ENCODE peak calls at places on chromosomes 2 and 18, in eight cellular contexts. S is bronchial epithelial cell; R is hepatocyte; D is thoracic aorta; Y is PC-3; F is fibroblast of lung; T is GM12878; K is CD4-positive, alpha-beta T cell. Q is an unnamed sample.
A peak's percentile ranks its signal among the peaks of the same experiment; 100 is the strongest.

GRCh38 chr2:48043746-48044145 is 137.4 kb upstream of the FBXO11 start:
- DNase-seq in S (no peak), R (no peak), D (no peak), Y (no peak), F (no peak), T (no peak), K (no peak), Q (no peak)

GRCh38 chr2:128732976-128733431 is 414.3 kb upstream of the HS6ST1 start:
- DNase-seq in S (peak; percentile 83), R (peak; percentile 73), D (no peak), Y (no peak), F (peak; percentile 100), T (no peak), K (no peak), Q (peak; percentile 86)

GRCh38 chr2:156687715-156688114 is 251.5 kb downstream of the GPD2 start:
- DNase-seq in S (peak; percentile 55), R (peak; percentile 9), D (no peak), Y (peak; percentile 43), F (peak; percentile 54), T (no peak), K (no peak), Q (no peak)

GRCh38 chr2:113877651-113878594 is 12.0 kb upstream of the ACTR3 start:
- DNase-seq in S (peak; percentile 80), R (peak; percentile 46), D (no peak), Y (peak; percentile 74), F (peak; percentile 77), T (no peak), K (no peak), Q (no peak)

GRCh38 chr2:111072220-111072871 is 48.4 kb upstream of the BCL2L11 start:
- DNase-seq in S (peak; percentile 78), R (no peak), D (no peak), Y (peak; percentile 97), F (peak; percentile 87), T (no peak), K (no peak), Q (peak; percentile 1)

GRCh38 chr2:215361876-215362561 is 50.2 kb downstream of the ATIC start:
- DNase-seq in S (no peak), R (no peak), D (no peak), Y (no peak), F (peak; percentile 21), T (no peak), K (no peak), Q (no peak)

GRCh38 chr2:16652296-16653082 is 13.1 kb downstream of the CYRIA start:
- DNase-seq in S (no peak), R (peak; percentile 38), D (no peak), Y (no peak), F (peak; percentile 82), T (no peak), K (no peak), Q (no peak)

GRCh38 chr2:128661289-128661688 is 342.6 kb upstream of the HS6ST1 start:
- DNase-seq in S (no peak), R (no peak), D (no peak), Y (no peak), F (no peak), T (no peak), K (no peak), Q (no peak)

GRCh38 chr2:235939471-235939870 is 228.7 kb downstream of the GBX2 start:
- DNase-seq in S (no peak), R (no peak), D (no peak), Y (no peak), F (no peak), T (no peak), K (no peak), Q (no peak)

GRCh38 chr2:174963437-174964400 is 41.5 kb downstream of the CHN1 start:
- DNase-seq in S (no peak), R (no peak), D (no peak), Y (no peak), F (no peak), T (no peak), K (no peak), Q (no peak)

GRCh38 chr2:220509921-220510320 is 882.5 kb downstream of the SLC4A3 start:
- DNase-seq in S (no peak), R (no peak), D (no peak), Y (peak; percentile 13), F (no peak), T (no peak), K (no peak), Q (no peak)

GRCh38 chr18:78528437-78529228 is 451.0 kb upstream of the SALL3 start:
- DNase-seq in S (no peak), R (no peak), D (no peak), Y (no peak), F (no peak), T (no peak), K (no peak), Q (no peak)

GRCh38 chr2:232483923-232484627 is 3.6 kb downstream of the ECEL1 start:
- DNase-seq in S (no peak), R (no peak), D (no peak), Y (no peak), F (no peak), T (no peak), K (peak; percentile 2), Q (no peak)

GRCh38 chr2:96934096-96934495 is 52.3 kb downstream of the FAM178B start:
- DNase-seq in S (no peak), R (no peak), D (no peak), Y (no peak), F (no peak), T (no peak), K (no peak), Q (no peak)

GRCh38 chr2:20132990-20133535 is 81.6 kb upstream of the LAPTM4A start:
- DNase-seq in S (no peak), R (no peak), D (no peak), Y (no peak), F (no peak), T (no peak), K (no peak), Q (no peak)

GRCh38 chr2:192377174-192377573 is 182.4 kb upstream of the TMEFF2 start:
- DNase-seq in S (no peak), R (no peak), D (no peak), Y (peak; percentile 5), F (no peak), T (no peak), K (no peak), Q (no peak)

GRCh38 chr2:238636269-238637073 is 209.7 kb downstream of the ASB1 start:
- DNase-seq in S (no peak), R (no peak), D (no peak), Y (peak; percentile 58), F (peak; percentile 39), T (no peak), K (no peak), Q (peak; percentile 59)

GRCh38 chr2:5539281-5540211 is 152.6 kb upstream of the SOX11 start:
- DNase-seq in S (no peak), R (peak; percentile 59), D (no peak), Y (no peak), F (peak; percentile 27), T (no peak), K (no peak), Q (no peak)

DNA sequence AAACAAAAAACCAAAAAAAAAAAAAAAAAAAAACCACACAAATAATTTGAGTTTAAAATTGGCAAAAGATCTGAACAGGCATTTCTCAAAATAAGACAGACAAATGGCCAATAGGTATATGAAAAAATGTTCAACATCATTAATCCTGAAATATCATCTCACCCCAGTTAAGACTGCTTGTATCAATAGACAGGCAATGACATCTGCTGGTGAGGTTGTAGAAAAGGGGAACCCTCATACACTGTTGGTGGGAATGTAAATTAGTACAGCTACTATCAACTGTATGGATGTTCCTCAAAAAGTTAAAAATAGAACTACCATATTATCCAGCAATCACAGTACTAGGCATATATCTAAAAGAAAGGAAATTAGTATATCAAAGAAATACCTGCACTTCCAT is 523.1 kb downstream of the XIRP2 start:
- DNase-seq in S (no peak), R (no peak), D (no peak), Y (peak; percentile 40), F (peak; percentile 17), T (no peak), K (no peak), Q (no peak)
- TF ChIP-seq CTCF in S (no peak), R (no peak), D (no peak), Y (peak; percentile 55), F (peak; percentile 15), T (no peak), K (no peak), Q (no peak)

GRCh38 chr2:35347561-35347960 is 1008.0 kb upstream of the CRIM1 start:
- DNase-seq in S (no peak), R (no peak), D (no peak), Y (no peak), F (no peak), T (no peak), K (no peak), Q (no peak)

GRCh38 chr2:35337922-35338321 is 1017.7 kb upstream of the CRIM1 start:
- DNase-seq in S (no peak), R (no peak), D (no peak), Y (no peak), F (no peak), T (no peak), K (no peak), Q (no peak)

DNA sequence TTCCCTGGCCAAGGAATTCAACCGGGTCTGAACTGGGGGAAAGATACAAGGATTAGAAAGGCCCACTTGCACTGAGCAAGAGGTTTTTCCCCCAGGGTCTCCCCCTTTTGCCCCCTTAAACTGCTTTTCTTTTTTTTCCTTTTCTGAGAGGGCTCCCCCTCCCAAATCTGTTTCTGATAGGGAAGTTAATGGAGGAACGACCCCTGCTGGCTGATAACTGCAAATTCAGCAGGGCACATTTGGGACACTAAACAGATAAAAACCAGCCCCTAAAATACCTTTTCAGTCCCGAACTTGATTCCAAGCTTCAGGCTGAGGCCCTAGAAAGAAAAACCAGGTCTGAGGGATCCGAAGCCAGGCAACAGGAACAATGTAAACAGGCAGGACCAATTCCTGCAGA is 1012.4 kb upstream of the CRIM1 start:
- DNase-seq in S (no peak), R (no peak), D (no peak), Y (peak; percentile 40), F (no peak), T (no peak), K (no peak), Q (no peak)
- TF ChIP-seq CTCF in S (peak; percentile 8), R (no peak), D (no peak), Y (peak; percentile 73), F (no peak), T (peak; percentile 46), K (no peak), Q (no peak)

GRCh38 chr2:52818958-52819357 is 948.6 kb upstream of the CHAC2 start:
- DNase-seq in S (no peak), R (no peak), D (no peak), Y (no peak), F (no peak), T (no peak), K (no peak), Q (no peak)

DNA sequence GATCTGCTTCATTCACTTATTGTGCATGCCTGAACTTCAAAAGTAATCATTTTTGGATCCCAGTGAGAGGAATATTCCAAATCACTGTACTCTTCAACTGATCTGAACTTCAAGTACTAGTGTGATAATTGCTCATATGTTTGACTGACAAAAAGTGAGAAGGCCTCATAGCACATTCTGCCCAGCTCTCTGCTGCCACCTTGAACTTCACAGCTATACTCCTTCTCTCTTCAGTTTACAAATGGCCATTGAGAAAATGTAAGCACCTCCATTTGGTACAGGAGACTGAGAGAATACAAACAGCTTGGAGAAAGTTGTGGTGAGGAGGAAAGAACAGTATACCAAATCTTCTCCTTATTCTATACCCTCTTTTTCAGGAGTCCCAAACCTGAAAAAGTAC is 946.0 kb upstream of the CHAC2 start:
- DNase-seq in S (peak; percentile 13), R (peak; percentile 23), D (no peak), Y (peak; percentile 19), F (no peak), T (no peak), K (no peak), Q (no peak)
- TF ChIP-seq CTCF in S (peak; percentile 27), R (peak; percentile 29), D (no peak), Y (peak; percentile 52), F (no peak), T (peak; percentile 17), K (no peak), Q (no peak)

GRCh38 chr2:201344663-201345366 is 12.3 kb downstream of the FLACC1 start:
- DNase-seq in S (no peak), R (no peak), D (no peak), Y (peak; percentile 17), F (no peak), T (peak; percentile 16), K (no peak), Q (no peak)
- TF ChIP-seq CTCF in S (peak; percentile 4), R (no peak), D (no peak), Y (peak; percentile 40), F (no peak), T (peak; percentile 18), K (no peak), Q (no peak)